ENCODE peak calls at places on chromosome 14, in six cellular contexts. C is HL-60, Q is HCT116, D is A549, K is K562, P is HepG2. R is an unnamed sample.

GRCh38 chr14:69553221-69553620 is 21.4 kb downstream of the CCDC177 start:
- DNase-seq in K (no peak), D (peak), Q (no peak), C (peak), P (no peak), R (no peak)

GRCh38 chr14:81366259-81366658 is 33.9 kb downstream of the STON2 start:
- DNase-seq in Q (no peak), D (peak), C (no peak), K (no peak), P (no peak), R (no peak)

GRCh38 chr14:88168498-88169165 is 154.4 kb downstream of the KCNK10 start:
- DNase-seq in Q (no peak), C (peak), P (peak), D (peak), K (peak), R (peak)

GRCh38 chr14:101114726-101115481 is 211.4 kb upstream of the RTL1 start:
- DNase-seq in D (no peak), Q (no peak), P (no peak), C (no peak), K (no peak), R (no peak)

GRCh38 chr14:73457935-73458218 is 469 bp downstream of the NUMB start:
- DNase-seq in D (no peak), C (peak), P (no peak), Q (no peak), K (no peak), R (no peak)

GRCh38 chr14:56224179-56224578 is 106.0 kb downstream of the PELI2 start:
- DNase-seq in Q (no peak), D (peak), P (no peak), K (no peak), C (no peak), R (no peak)

GRCh38 chr14:77186911-77187648 is 5.5 kb downstream of the TMEM63C start:
- DNase-seq in P (no peak), Q (peak), K (no peak), C (no peak), D (peak), R (peak)

GRCh38 chr14:103216857-103217256 is 93.6 kb downstream of the TNFAIP2 start:
- DNase-seq in Q (no peak), D (no peak), P (no peak), C (no peak), K (no peak), R (no peak)

GRCh38 chr14:60254176-60254575 is 5.2 kb downstream of the PPM1A start:
- DNase-seq in K (no peak), P (peak), Q (no peak), D (no peak), C (no peak), R (no peak)

GRCh38 chr14:98171654-98172053 is 1100.3 kb downstream of the BCL11B start:
- DNase-seq in P (no peak), K (no peak), D (no peak), Q (no peak), C (no peak), R (no peak)

GRCh38 chr14:46250113-46250703 is 401.4 kb downstream of the RPL10L start:
- DNase-seq in C (no peak), K (no peak), P (peak), Q (peak), D (peak), R (peak)

GRCh38 chr14:32726516-32726915 is 212.2 kb upstream of the NPAS3 start:
- DNase-seq in D (no peak), C (no peak), P (no peak), K (no peak), Q (no peak), R (no peak)

GRCh38 chr14:61019537-61019936 is 38.5 kb downstream of the SLC38A6 start:
- DNase-seq in K (no peak), D (no peak), P (no peak), C (no peak), Q (no peak), R (no peak)

GRCh38 chr14:91311284-91311662 is 66.8 kb upstream of the GPR68 start:
- DNase-seq in Q (no peak), C (peak), D (no peak), K (no peak), P (no peak), R (no peak)
- TF ChIP-seq CTCF in Q (no peak), C (no peak), D (no peak), K (no peak), P (no peak), R (no peak)

GRCh38 chr14:21498540-21499526 is 12.3 kb downstream of the METTL3 start:
- DNase-seq in K (peak), D (peak), P (peak), Q (peak), C (peak), R (peak)
- TF ChIP-seq REST in K (no peak), D (no peak), P (no peak), Q (no peak), C (no peak), R (no peak)

GRCh38 chr14:51552275-51552674 is 99.4 kb upstream of the FRMD6 start:
- DNase-seq in C (no peak), K (no peak), P (no peak), D (peak), Q (no peak), R (peak)
- TF ChIP-seq CTCF in C (no peak), K (no peak), P (no peak), D (no peak), Q (no peak), R (peak)

DNA sequence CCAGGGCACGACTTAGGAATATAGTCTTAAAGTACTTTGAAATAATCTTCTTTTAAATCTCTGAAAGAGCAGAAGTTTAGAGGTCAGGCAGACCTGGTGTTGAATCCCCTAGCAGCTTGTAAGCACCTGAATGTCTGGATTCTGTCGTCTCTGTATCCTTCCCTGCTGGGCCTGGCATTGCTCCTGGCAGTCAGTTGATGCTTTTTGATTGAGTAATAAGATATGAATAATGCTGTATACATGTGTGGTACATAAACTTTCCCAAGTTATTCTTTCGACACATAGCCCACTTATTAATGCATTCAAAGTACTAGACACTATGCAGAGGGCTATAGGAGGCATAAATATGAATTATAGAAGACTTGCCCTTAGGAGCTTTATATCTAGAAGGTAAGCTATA is 31.4 kb downstream of the EVL start:
- DNase-seq in K (no peak), C (no peak), Q (no peak), P (no peak), D (no peak), R (no peak)
- TF ChIP-seq REST in K (no peak), C (no peak), Q (no peak), P (no peak), D (no peak), R (no peak)

GRCh38 chr14:36301159-36301558 is 19.3 kb downstream of the MBIP start:
- DNase-seq in D (no peak), C (no peak), K (no peak), P (no peak), Q (no peak), R (no peak)
- TF ChIP-seq CTCF in D (no peak), C (no peak), K (no peak), P (no peak), Q (no peak), R (no peak)

GRCh38 chr14:62117010-62117717 is 354.9 kb downstream of the SNAPC1 start:
- DNase-seq in D (peak), P (peak), C (no peak), K (no peak), Q (no peak), R (peak)
- TF ChIP-seq REST in D (no peak), P (no peak), C (no peak), K (no peak), Q (no peak), R (no peak)

DNA sequence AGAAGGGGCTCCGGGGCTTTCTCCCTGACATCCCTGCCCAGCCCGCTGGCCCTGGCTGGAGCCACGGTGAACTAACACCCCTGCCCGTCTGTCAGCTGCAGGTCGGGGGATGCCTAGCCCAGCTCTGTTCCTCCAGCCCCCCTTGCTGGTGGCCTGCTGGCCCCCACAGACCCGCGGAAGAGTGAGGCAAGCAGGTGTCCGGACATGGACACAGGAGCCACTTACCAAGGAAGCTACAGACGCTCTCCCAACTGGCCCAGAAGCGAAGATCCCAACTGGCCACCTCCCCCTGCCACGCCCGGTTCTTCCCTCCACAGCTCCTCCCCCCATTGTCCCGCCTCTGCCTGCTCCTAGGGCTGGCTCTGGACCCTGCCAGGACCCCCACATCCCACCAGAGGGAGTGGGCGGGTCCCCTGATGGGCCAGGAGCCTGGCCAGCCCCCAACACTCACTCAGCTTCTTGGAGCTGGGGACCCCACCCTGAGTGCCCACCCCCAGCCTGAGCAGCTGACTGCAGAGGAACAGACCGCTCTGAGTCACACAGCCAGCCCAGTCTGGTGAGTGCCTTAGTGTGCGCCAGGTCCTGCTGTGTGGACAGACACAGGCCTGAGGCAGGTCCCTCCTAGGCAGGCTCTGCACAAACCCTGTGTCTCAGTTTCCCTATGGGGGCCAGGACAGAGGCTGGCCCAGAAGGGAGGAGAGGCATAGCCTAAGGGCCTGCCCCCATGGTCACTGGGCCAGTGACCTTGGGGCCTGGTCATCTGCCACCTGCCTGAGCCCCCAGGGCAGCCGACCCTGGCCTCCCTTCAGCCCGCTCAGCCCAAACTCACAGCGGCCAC is 7.7 kb downstream of the AHNAK2 start:
- DNase-seq in D (peak), C (no peak), Q (peak), K (peak), P (no peak), R (peak)
- TF ChIP-seq CTCF in D (no peak), C (no peak), Q (no peak), K (no peak), P (no peak), R (no peak)

DNA sequence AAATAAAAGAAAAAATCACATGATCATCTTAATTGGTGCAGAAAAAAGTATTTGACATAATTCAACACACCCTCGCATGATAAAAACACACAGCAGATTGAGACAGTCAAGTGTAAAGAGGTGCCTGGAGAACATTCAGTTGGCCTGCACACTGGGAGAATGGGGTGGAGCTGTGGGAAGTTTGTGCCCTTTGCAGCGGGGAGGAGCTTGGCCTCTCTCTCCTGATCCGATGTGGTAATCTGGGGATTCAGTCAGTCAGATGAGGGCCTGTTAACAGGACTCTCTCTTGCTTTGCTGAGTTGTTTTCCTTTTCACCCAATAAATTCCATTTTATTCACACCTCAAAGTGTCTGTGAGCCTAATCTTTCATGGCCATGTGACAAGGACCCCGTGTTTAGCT is 5.9 kb downstream of the SERPINA6 start:
- DNase-seq in P (peak), D (no peak), K (no peak), C (no peak), Q (no peak), R (no peak)
- TF ChIP-seq REST in P (no peak), D (no peak), K (no peak), C (no peak), Q (no peak), R (no peak)

R was measured in GM23338.